ENCODE peak calls at places on chromosomes 4 and X, in seven cellular contexts. K is mucosa of descending colon, L is hepatocyte, V is OCI-LY7, E is cardiac muscle cell, O is NB4, B is left ventricle myocardium inferior. J is an unnamed sample.

GRCh38 chr4:38371391-38371851 is 292.6 kb upstream of the KLF3 start:
- DNase-seq in E (no peak), O (no peak), L (peak; percentile 47), V (no peak), B (no peak), K (no peak), J (peak; percentile 16)

GRCh38 chr4:181684310-181684709 is 558.9 kb upstream of the TENM3 start:
- DNase-seq in L (no peak), O (no peak), V (no peak), E (no peak), K (no peak), B (no peak), J (peak; percentile 66)

GRCh38 chr4:182736207-182736606 is 181.0 kb downstream of the DCTD start:
- DNase-seq in O (no peak), K (no peak), L (no peak), E (no peak), B (no peak), V (no peak), J (peak; percentile 48)

GRCh38 chr4:164307262-164307661 is 446.7 kb upstream of the SMIM31 start:
- DNase-seq in K (no peak), E (no peak), B (no peak), L (no peak), V (no peak), O (no peak), J (no peak)

GRCh38 chrX:42119076-42119475 is 195.7 kb upstream of the CASK start:
- DNase-seq in V (no peak), L (peak; percentile 41), B (no peak), E (no peak), K (no peak), O (peak; percentile 70), J (peak; percentile 94)

GRCh38 chrX:71998836-71999509 is 88.3 kb downstream of the NHSL2 start:
- DNase-seq in B (no peak), K (peak; percentile 57), L (no peak), V (peak; percentile 40), E (peak; percentile 37), O (peak; percentile 55), J (peak; percentile 55)

GRCh38 chrX:119218198-119218597 is 17.9 kb upstream of the PGRMC1 start:
- DNase-seq in V (peak; percentile 2), K (no peak), B (no peak), E (peak; percentile 7), O (peak; percentile 15), L (no peak), J (peak; percentile 36)

GRCh38 chr4:55125087-55125721 is at the start of gene KDR:
- DNase-seq in E (peak; percentile 85), V (no peak), O (no peak), B (peak; percentile 56), L (peak; percentile 45), K (no peak), J (peak; percentile 34)

GRCh38 chr4:86482851-86483490 is 111.1 kb upstream of the PTPN13 start:
- DNase-seq in K (no peak), B (no peak), E (peak; percentile 37), L (no peak), O (peak; percentile 62), V (no peak), J (peak; percentile 37)

GRCh38 chr4:143225167-143225566 is 40.5 kb downstream of the USP38 start:
- DNase-seq in E (no peak), B (no peak), L (peak; percentile 75), K (peak; percentile 21), O (no peak), V (no peak), J (no peak)

GRCh38 chr4:82524570-82525152 is 37.1 kb downstream of the TMEM150C start:
- DNase-seq in B (no peak), K (no peak), L (peak; percentile 18), E (no peak), V (no peak), O (peak; percentile 7), J (peak; percentile 34)

GRCh38 chr4:189090174-189090814 is 850.4 kb upstream of the FRG1 start:
- DNase-seq in K (no peak), O (peak; percentile 13), V (no peak), B (no peak), L (peak; percentile 13), E (peak; percentile 38), J (peak; percentile 50)
- TF ChIP-seq CTCF in K (no peak), O (peak; percentile 30), V (peak; percentile 22), B (peak; percentile 38), L (peak; percentile 50), E (no peak), J (peak; percentile 51)

DNA sequence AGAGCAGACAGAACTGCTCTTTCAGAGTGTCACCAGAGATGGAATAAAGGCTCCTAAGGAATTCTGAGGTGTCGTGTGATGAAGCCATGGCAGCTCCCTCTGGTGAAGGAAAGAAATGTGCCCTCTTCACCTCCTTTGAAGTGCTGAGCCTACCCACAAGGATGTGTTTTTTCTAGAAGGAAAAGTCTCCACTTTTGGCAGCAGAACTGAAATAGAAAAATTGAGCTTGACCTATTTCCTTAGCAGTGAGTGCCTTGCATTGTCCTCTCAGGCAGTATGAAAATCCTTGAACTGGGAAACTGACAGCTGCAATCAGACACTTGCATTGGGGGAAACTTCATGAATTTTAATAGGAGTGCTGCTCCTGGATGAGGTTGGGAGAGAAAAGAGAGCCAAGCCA is 95.2 kb downstream of the DCLK2 start:
- DNase-seq in O (no peak), B (no peak), E (peak; percentile 10), K (no peak), L (no peak), V (no peak), J (no peak)
- TF ChIP-seq CTCF in O (no peak), B (no peak), E (no peak), K (no peak), L (no peak), V (no peak), J (no peak)

GRCh38 chr4:123399638-123400358 is 3.2 kb downstream of the SPRY1 start:
- DNase-seq in K (no peak), V (no peak), L (no peak), O (peak; percentile 41), B (no peak), E (peak; percentile 28), J (peak; percentile 29)

GRCh38 chr4:123397276-123398150 is 918 bp downstream of the SPRY1 start:
- DNase-seq in V (peak; percentile 30), B (peak; percentile 46), E (peak; percentile 73), K (peak; percentile 68), L (peak; percentile 64), O (peak; percentile 86), J (peak; percentile 69)

GRCh38 chr4:123398803-123399637 is 2.4 kb downstream of the SPRY1 start:
- DNase-seq in V (peak; percentile 58), K (peak; percentile 77), E (peak; percentile 71), B (peak; percentile 48), L (peak; percentile 77), O (peak; percentile 86), J (peak; percentile 71)

GRCh38 chr4:123396294-123397275 is at the start of gene SPRY1:
- DNase-seq in O (peak; percentile 97), L (peak; percentile 92), E (peak; percentile 93), B (peak; percentile 86), K (peak; percentile 96), V (peak; percentile 76), J (peak; percentile 95)

DNA sequence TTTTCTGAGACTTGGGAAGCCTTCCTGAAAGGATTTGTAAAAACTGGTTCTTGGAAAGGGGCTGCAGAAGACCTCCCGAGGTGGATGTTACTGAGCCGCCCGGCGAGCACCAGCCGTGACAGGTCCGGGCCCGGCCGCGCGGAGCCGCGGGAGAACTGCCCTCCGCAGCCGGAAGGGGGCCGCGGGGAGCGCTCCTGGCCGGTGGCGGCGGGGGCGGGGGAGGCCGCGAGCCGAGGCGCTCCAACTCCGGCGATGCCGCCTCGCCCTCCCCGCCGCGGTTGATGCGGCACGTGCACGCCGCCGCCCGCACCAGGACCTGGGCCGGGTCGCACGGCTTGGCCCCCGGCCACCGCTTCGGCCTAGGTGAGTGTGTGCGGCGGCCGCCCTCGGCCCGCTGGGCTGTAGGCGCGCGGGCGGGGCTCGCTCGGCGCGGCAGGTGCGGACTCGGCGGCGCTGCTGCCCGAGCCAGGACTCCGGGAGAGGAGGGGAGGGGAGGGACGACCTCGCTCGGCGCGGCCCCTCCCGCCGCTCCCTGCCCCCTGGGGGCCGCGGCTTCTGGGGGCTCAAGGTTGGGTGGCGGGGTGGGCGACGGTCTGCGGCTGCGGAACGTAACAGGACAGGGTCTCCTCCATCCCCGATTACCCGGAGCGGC is 1.7 kb downstream of the SPRY1 start:
- DNase-seq in V (peak; percentile 81), B (peak; percentile 64), E (peak; percentile 89), L (peak; percentile 92), K (peak; percentile 79), O (peak; percentile 86), J (peak; percentile 70)
- TF ChIP-seq CTCF in V (peak; percentile 55), B (peak; percentile 64), E (no peak), L (peak; percentile 49), K (peak; percentile 68), O (peak; percentile 18), J (peak; percentile 35)

DNA sequence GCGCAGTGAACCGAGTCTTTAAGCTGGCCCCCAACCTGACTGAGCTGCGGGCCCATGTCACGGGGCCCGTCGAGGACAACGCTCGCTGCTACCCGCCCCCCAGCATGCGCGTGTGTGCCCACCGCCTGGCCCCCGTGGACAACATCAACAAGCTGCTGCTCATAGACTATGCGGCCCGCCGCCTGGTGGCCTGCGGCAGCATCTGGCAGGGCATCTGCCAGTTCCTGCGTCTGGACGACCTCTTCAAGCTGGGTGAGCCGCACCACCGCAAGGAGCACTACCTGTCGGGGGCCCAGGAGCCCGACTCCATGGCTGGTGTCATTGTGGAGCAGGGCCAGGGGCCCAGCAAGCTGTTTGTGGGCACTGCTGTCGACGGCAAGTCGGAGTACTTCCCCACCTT is 2.2 kb downstream of the PLXNA3 start:
- DNase-seq in L (no peak), O (no peak), E (no peak), B (no peak), K (no peak), V (no peak), J (no peak)
- TF ChIP-seq CTCF in L (no peak), O (no peak), E (no peak), B (no peak), K (no peak), V (no peak), J (no peak)

GRCh38 chr4:6783111-6783981 is 819 bp downstream of the KIAA0232 start:
- DNase-seq in B (peak; percentile 91), E (peak; percentile 96), V (peak; percentile 87), L (peak; percentile 96), O (peak; percentile 97), K (peak; percentile 92), J (peak; percentile 88)
- TF ChIP-seq CTCF in B (peak; percentile 25), E (no peak), V (peak; percentile 51), L (peak; percentile 40), O (peak; percentile 32), K (no peak), J (no peak)

DNA sequence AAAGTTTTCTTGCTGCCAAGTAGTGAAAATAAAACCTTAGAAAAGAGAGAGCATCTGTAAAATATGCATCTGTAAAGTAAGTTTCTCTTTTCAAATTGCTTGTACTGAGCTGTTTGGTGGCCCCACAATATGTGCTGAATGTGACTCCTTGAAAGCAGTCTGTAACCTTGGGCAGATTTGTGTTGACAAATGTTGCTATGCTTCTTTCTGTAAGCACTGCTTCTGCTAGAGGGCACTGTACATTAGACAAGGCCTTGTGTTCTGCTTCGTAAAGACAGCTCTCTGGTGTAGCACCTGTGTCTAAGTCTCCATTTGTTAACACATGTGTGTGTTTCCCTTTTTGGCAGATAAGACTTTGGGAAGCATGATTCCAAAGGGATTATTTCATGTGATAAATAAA is 56.6 kb upstream of the NRK start:
- DNase-seq in V (no peak), L (peak; percentile 7), O (peak; percentile 1), K (no peak), E (peak; percentile 51), B (no peak), J (no peak)
- TF ChIP-seq CTCF in V (no peak), L (no peak), O (no peak), K (no peak), E (no peak), B (no peak), J (no peak)